ENCODE peak calls at places on chromosomes 12 and 14, in seven cellular contexts. R, O, V, L, X, Y and M are unnamed samples. For H3K9me3, the result is how much of the 10 kb centered on the place peaks cover.

GRCh38 chr14:99173086-99173485 is 98.9 kb downstream of the BCL11B start:
- DNase-seq in R (no peak), O (peak), V (peak), L (no peak), X (no peak), Y (peak), M (no peak)

GRCh38 chr14:54147285-54147684 is 190.7 kb upstream of the BMP4 start:
- DNase-seq in R (no peak), O (no peak), V (no peak), L (no peak), X (peak), Y (no peak), M (peak)

GRCh38 chr12:80161612-80162011 is 62.3 kb downstream of the OTOGL start:
- DNase-seq in R (no peak), O (no peak), V (no peak), L (no peak), X (no peak), Y (no peak), M (no peak)

GRCh38 chr12:14558377-14559051 is 9.2 kb downstream of the PLBD1 start:
- DNase-seq in R (no peak), O (no peak), V (no peak), L (peak), X (no peak), Y (no peak), M (no peak)

GRCh38 chr14:90698379-90698869 is 117.8 kb downstream of the TTC7B start:
- DNase-seq in R (no peak), O (peak), V (no peak), L (no peak), X (no peak), Y (peak), M (peak)

GRCh38 chr12:109488051-109488665 is 10.7 kb downstream of the UBE3B start:
- DNase-seq in R (no peak), O (peak), V (no peak), L (no peak), X (no peak), Y (no peak), M (no peak)

GRCh38 chr14:76277586-76278130 is 98.3 kb upstream of the ESRRB start:
- DNase-seq in R (no peak), O (no peak), V (no peak), L (no peak), X (no peak), Y (no peak), M (no peak)

GRCh38 chr12:91335724-91336123 is 153.1 kb upstream of the DCN start:
- DNase-seq in R (no peak), O (no peak), V (no peak), L (no peak), X (no peak), Y (no peak), M (no peak)

GRCh38 chr14:89351364-89351957 is 65.6 kb downstream of the FOXN3 start:
- DNase-seq in R (no peak), O (no peak), V (peak), L (peak), X (no peak), Y (no peak), M (no peak)

GRCh38 chr12:67650127-67650495 is 1.6 kb downstream of the DYRK2 start:
- DNase-seq in R (no peak), O (peak), V (no peak), L (peak), X (no peak), Y (no peak), M (no peak)

GRCh38 chr14:60311417-60311816 is 62.4 kb downstream of the PPM1A start:
- DNase-seq in R (no peak), O (no peak), V (no peak), L (no peak), X (peak), Y (no peak), M (no peak)

GRCh38 chr12:84912191-84913142 is at the start of gene SLC6A15:
- DNase-seq in R (no peak), O (peak), V (no peak), L (no peak), X (peak), Y (peak), M (peak)

GRCh38 chr14:104303705-104304425 is 165.5 kb downstream of the KIF26A start:
- DNase-seq in R (no peak), O (no peak), V (no peak), L (no peak), X (no peak), Y (no peak), M (no peak)

GRCh38 chr12:114920828-114921579 is 237.0 kb upstream of the TBX3 start:
- DNase-seq in R (no peak), O (no peak), V (no peak), L (no peak), X (peak), Y (no peak), M (peak)

GRCh38 chr12:10618338-10618987 is 5.1 kb upstream of the MAGOHB start:
- DNase-seq in R (peak), O (no peak), V (no peak), L (no peak), X (peak), Y (no peak), M (no peak)

GRCh38 chr14:105021656-105022275 is 883 bp upstream of the CDCA4 start:
- DNase-seq in R (peak), O (peak), V (no peak), L (peak), X (peak), Y (peak), M (peak)

GRCh38 chr12:74646831-74647230 is 109.2 kb downstream of the ATXN7L3B start:
- DNase-seq in R (peak), O (no peak), V (no peak), L (no peak), X (peak), Y (no peak), M (no peak)

GRCh38 chr14:95485222-95485819 is 31.1 kb downstream of the SYNE3 start:
- DNase-seq in R (no peak), O (no peak), V (no peak), L (no peak), X (no peak), Y (no peak), M (no peak)

GRCh38 chr12:109727746-109728726 is 14.4 kb downstream of the FAM222A start:
- DNase-seq in R (no peak), O (peak), V (no peak), L (no peak), X (no peak), Y (peak), M (no peak)

GRCh38 chr14:24145700-24146621 is at the start of gene PSME2:
- DNase-seq in R (no peak), O (no peak), V (no peak), L (no peak), X (no peak), Y (no peak), M (no peak)

GRCh38 chr14:92540472-92541048 is 27.0 kb downstream of the RIN3 start:
- DNase-seq in R (peak), O (peak), V (no peak), L (peak), X (peak), Y (peak), M (peak)

GRCh38 chr14:53570411-53571387 is 385.9 kb downstream of the BMP4 start:
- DNase-seq in R (no peak), O (no peak), V (no peak), L (no peak), X (peak), Y (no peak), M (no peak)

GRCh38 chr12:46722737-46723136 is 103.1 kb downstream of the SLC38A4 start:
- DNase-seq in R (no peak), O (no peak), V (no peak), L (no peak), X (no peak), Y (no peak), M (peak)

GRCh38 chr14:39576726-39577125 is 144.5 kb upstream of the FBXO33 start:
- DNase-seq in R (no peak), O (no peak), V (no peak), L (no peak), X (peak), Y (no peak), M (no peak)

GRCh38 chr12:123267335-123267920 is 4.2 kb downstream of the CDK2AP1 start:
- DNase-seq in R (no peak), O (peak), V (no peak), L (no peak), X (no peak), Y (no peak), M (no peak)
- H3K4me3 ChIP-seq in R (no peak), O (no peak), V (no peak), L (no peak), X (no peak), Y (no peak), M (no peak)

DNA sequence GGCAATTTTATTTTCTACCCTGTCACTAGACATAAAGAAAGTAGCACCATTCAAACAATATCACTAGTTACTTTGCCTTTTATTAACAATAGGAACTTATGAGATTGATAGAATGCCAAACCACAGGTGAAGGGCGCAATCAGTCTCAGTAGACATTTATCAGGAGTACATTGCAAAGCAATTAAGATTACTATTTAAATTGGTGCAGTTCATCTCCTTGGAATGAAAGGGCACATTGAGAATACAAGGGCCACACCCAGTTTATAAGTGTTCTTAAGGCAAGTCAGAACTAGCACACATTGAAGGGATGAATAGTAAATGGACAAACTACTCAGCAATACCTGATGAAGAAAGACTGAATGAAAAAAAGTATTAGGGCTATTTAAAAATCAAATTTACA is 601.4 kb downstream of the C12orf50 start:
- DNase-seq in R (no peak), O (no peak), V (no peak), L (no peak), X (peak), Y (no peak), M (no peak)
- H3K9me3 ChIP-seq in R (under half), O (under half), V (under half), L (under half), X (under half), Y (under half), M (under half)

GRCh38 chr12:131793623-131794022 is 34.6 kb upstream of the MMP17 start:
- DNase-seq in R (no peak), O (no peak), V (no peak), L (no peak), X (no peak), Y (no peak), M (no peak)
- H3K4me3 ChIP-seq in R (no peak), O (no peak), V (no peak), L (no peak), X (no peak), Y (no peak), M (no peak)

GRCh38 chr12:34547276-34547675 is 525.0 kb downstream of the ALG10 start:
- DNase-seq in R (no peak), O (no peak), V (no peak), L (no peak), X (no peak), Y (no peak), M (no peak)
- H3K9me3 ChIP-seq in R (under half), O (under half), V (under half), L (under half), X (under half), Y (under half), M (under half)

DNA sequence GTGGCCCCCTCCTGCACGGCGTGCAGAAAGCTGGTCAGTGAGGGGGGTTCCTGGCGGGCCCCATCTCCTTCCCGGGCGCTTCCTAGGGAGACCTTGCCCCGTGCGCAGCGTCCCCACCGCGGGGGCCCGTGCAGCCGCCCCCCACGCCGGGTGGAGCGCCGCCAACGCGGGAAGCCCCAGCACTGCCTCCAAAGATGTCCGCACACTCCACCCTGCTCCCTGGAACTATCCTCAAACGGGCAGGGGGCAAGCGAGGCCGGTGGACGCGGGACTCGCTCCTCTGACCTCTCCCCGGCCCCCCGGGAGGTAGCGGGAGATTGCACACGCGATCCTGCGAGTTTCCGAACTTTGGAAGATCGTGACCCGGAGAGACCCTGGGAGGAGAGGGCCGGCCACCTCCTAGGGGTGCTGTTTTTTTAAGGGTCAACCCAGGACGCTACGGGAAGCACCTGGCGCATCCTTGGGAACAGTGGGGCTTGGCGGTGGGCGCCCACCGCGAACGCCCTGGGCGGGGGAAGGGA is 1.5 kb upstream of the FZD10 start:
- DNase-seq in R (no peak), O (no peak), V (no peak), L (no peak), X (no peak), Y (peak), M (no peak)
- H3K4me3 ChIP-seq in R (no peak), O (no peak), V (no peak), L (no peak), X (no peak), Y (peak), M (no peak)

GRCh38 chr12:30396576-30396975 is 299.1 kb downstream of the IPO8 start:
- DNase-seq in R (no peak), O (no peak), V (no peak), L (no peak), X (no peak), Y (no peak), M (no peak)
- H3K9me3 ChIP-seq in R (under half), O (under half), V (under half), L (under half), X (under half), Y (under half), M (under half)

GRCh38 chr12:3863756-3864155 is 9.4 kb downstream of the PARP11 start:
- DNase-seq in R (no peak), O (no peak), V (no peak), L (no peak), X (no peak), Y (no peak), M (no peak)

GRCh38 chr12:3869860-3870259 is 3.3 kb downstream of the PARP11 start:
- DNase-seq in R (no peak), O (no peak), V (no peak), L (no peak), X (no peak), Y (no peak), M (no peak)

GRCh38 chr12:3872800-3873636 is at the start of gene PARP11:
- DNase-seq in R (peak), O (peak), V (peak), L (peak), X (peak), Y (peak), M (peak)

GRCh38 chr12:3869448-3869847 is 3.8 kb downstream of the PARP11 start:
- DNase-seq in R (no peak), O (no peak), V (no peak), L (no peak), X (no peak), Y (no peak), M (no peak)
- H3K4me3 ChIP-seq in R (no peak), O (no peak), V (peak), L (no peak), X (no peak), Y (no peak), M (no peak)